ENCODE peak calls at places on chromosomes 4 and X, in ten cellular contexts. One of them, this sample, is unnamed.

GRCh38 chrX:134431894-134432293 is 28.1 kb upstream of the HPRT1 start:
- DNase-seq in LNCaP clone FGC: no peak
- DNase-seq in fibroblast of the aortic adventitia: peak
- DNase-seq in mammary epithelial cell: peak
- DNase-seq in H1: no peak
- DNase-seq in foreskin fibroblast: peak
- DNase-seq in heart right ventricle: no peak
- DNase-seq in fibroblast of lung: peak
- DNase-seq in GM23338: no peak
- DNase-seq in fibroblast of pulmonary artery: peak
- DNase-seq in this sample: peak

GRCh38 chr4:112213850-112214249 is 17.7 kb upstream of the AP1AR start:
- DNase-seq in fibroblast of lung: peak
- DNase-seq in GM23338: no peak
- DNase-seq in mammary epithelial cell: peak
- DNase-seq in heart right ventricle: no peak
- DNase-seq in fibroblast of the aortic adventitia: peak
- DNase-seq in LNCaP clone FGC: no peak
- DNase-seq in foreskin fibroblast: peak
- DNase-seq in H1: no peak
- DNase-seq in fibroblast of pulmonary artery: peak
- DNase-seq in this sample: peak

GRCh38 chr4:17511041-17511949 is 595 bp downstream of the QDPR start:
- DNase-seq in LNCaP clone FGC: no peak
- DNase-seq in fibroblast of lung: peak
- DNase-seq in fibroblast of the aortic adventitia: peak
- DNase-seq in foreskin fibroblast: peak
- DNase-seq in GM23338: peak
- DNase-seq in H1: peak
- DNase-seq in mammary epithelial cell: peak
- DNase-seq in fibroblast of pulmonary artery: peak
- DNase-seq in heart right ventricle: peak
- DNase-seq in this sample: peak

GRCh38 chr4:23962462-23962861 is 72.6 kb upstream of the PPARGC1A start:
- DNase-seq in GM23338: no peak
- DNase-seq in heart right ventricle: no peak
- DNase-seq in fibroblast of lung: no peak
- DNase-seq in LNCaP clone FGC: peak
- DNase-seq in foreskin fibroblast: no peak
- DNase-seq in fibroblast of pulmonary artery: no peak
- DNase-seq in mammary epithelial cell: no peak
- DNase-seq in H1: no peak
- DNase-seq in fibroblast of the aortic adventitia: no peak
- DNase-seq in this sample: no peak

GRCh38 chrX:70009970-70010369 is 39.8 kb downstream of the AWAT2 start:
- DNase-seq in foreskin fibroblast: no peak
- DNase-seq in fibroblast of pulmonary artery: no peak
- DNase-seq in H1: no peak
- DNase-seq in heart right ventricle: no peak
- DNase-seq in fibroblast of lung: no peak
- DNase-seq in mammary epithelial cell: no peak
- DNase-seq in GM23338: no peak
- DNase-seq in LNCaP clone FGC: no peak
- DNase-seq in fibroblast of the aortic adventitia: no peak
- DNase-seq in this sample: no peak

GRCh38 chr4:1958276-1959103 is 50.3 kb downstream of the NELFA start:
- DNase-seq in mammary epithelial cell: no peak
- DNase-seq in fibroblast of lung: peak
- DNase-seq in foreskin fibroblast: no peak
- DNase-seq in LNCaP clone FGC: no peak
- DNase-seq in fibroblast of the aortic adventitia: no peak
- DNase-seq in fibroblast of pulmonary artery: no peak
- DNase-seq in GM23338: no peak
- DNase-seq in heart right ventricle: no peak
- DNase-seq in H1: no peak
- DNase-seq in this sample: no peak

GRCh38 chrX:126723881-126724280 is 95.6 kb upstream of the PRR32 start:
- DNase-seq in GM23338: peak
- DNase-seq in fibroblast of pulmonary artery: no peak
- DNase-seq in fibroblast of the aortic adventitia: no peak
- DNase-seq in heart right ventricle: no peak
- DNase-seq in fibroblast of lung: no peak
- DNase-seq in H1: no peak
- DNase-seq in foreskin fibroblast: no peak
- DNase-seq in mammary epithelial cell: no peak
- DNase-seq in LNCaP clone FGC: no peak
- DNase-seq in this sample: no peak

GRCh38 chrX:110732274-110732673 is 63.3 kb downstream of the CHRDL1 start:
- DNase-seq in mammary epithelial cell: no peak
- DNase-seq in LNCaP clone FGC: no peak
- DNase-seq in foreskin fibroblast: peak
- DNase-seq in GM23338: peak
- DNase-seq in fibroblast of the aortic adventitia: no peak
- DNase-seq in fibroblast of lung: peak
- DNase-seq in fibroblast of pulmonary artery: no peak
- DNase-seq in H1: no peak
- DNase-seq in heart right ventricle: peak
- DNase-seq in this sample: no peak

GRCh38 chr4:37812713-37813112 is 13.8 kb upstream of the PGM2 start:
- DNase-seq in foreskin fibroblast: peak
- DNase-seq in heart right ventricle: no peak
- DNase-seq in LNCaP clone FGC: no peak
- DNase-seq in mammary epithelial cell: no peak
- DNase-seq in H1: no peak
- DNase-seq in fibroblast of the aortic adventitia: peak
- DNase-seq in fibroblast of pulmonary artery: peak
- DNase-seq in fibroblast of lung: peak
- DNase-seq in GM23338: no peak
- DNase-seq in this sample: peak

GRCh38 chr4:7075962-7076693 is 8.3 kb upstream of the GRPEL1 start:
- DNase-seq in LNCaP clone FGC: no peak
- DNase-seq in GM23338: no peak
- DNase-seq in fibroblast of pulmonary artery: no peak
- DNase-seq in fibroblast of lung: no peak
- DNase-seq in H1: no peak
- DNase-seq in foreskin fibroblast: no peak
- DNase-seq in fibroblast of the aortic adventitia: no peak
- DNase-seq in heart right ventricle: no peak
- DNase-seq in mammary epithelial cell: no peak
- DNase-seq in this sample: no peak

GRCh38 chr4:78599147-78599546 is 47.6 kb downstream of the ANXA3 start:
- DNase-seq in fibroblast of lung: no peak
- DNase-seq in LNCaP clone FGC: no peak
- DNase-seq in heart right ventricle: no peak
- DNase-seq in mammary epithelial cell: no peak
- DNase-seq in fibroblast of the aortic adventitia: no peak
- DNase-seq in H1: no peak
- DNase-seq in fibroblast of pulmonary artery: no peak
- DNase-seq in GM23338: no peak
- DNase-seq in foreskin fibroblast: no peak
- DNase-seq in this sample: no peak

GRCh38 chr4:158125325-158125724 is 47.5 kb downstream of the GASK1B start:
- DNase-seq in mammary epithelial cell: no peak
- DNase-seq in H1: no peak
- DNase-seq in GM23338: peak
- DNase-seq in heart right ventricle: no peak
- DNase-seq in fibroblast of the aortic adventitia: no peak
- DNase-seq in fibroblast of lung: no peak
- DNase-seq in LNCaP clone FGC: no peak
- DNase-seq in fibroblast of pulmonary artery: no peak
- DNase-seq in foreskin fibroblast: no peak
- DNase-seq in this sample: no peak

GRCh38 chr4:32117696-32118095 is 1397.5 kb downstream of the PCDH7 start:
- DNase-seq in fibroblast of lung: no peak
- DNase-seq in mammary epithelial cell: no peak
- DNase-seq in fibroblast of the aortic adventitia: no peak
- DNase-seq in foreskin fibroblast: no peak
- DNase-seq in GM23338: peak
- DNase-seq in heart right ventricle: no peak
- DNase-seq in fibroblast of pulmonary artery: no peak
- DNase-seq in H1: no peak
- DNase-seq in LNCaP clone FGC: no peak
- DNase-seq in this sample: no peak
- TF ChIP-seq CTCF in fibroblast of lung: no peak
- TF ChIP-seq CTCF in mammary epithelial cell: peak
- TF ChIP-seq CTCF in fibroblast of the aortic adventitia: no peak
- TF ChIP-seq CTCF in foreskin fibroblast: no peak
- TF ChIP-seq CTCF in GM23338: no peak
- TF ChIP-seq CTCF in heart right ventricle: no peak
- TF ChIP-seq CTCF in fibroblast of pulmonary artery: no peak
- TF ChIP-seq CTCF in H1: peak
- TF ChIP-seq CTCF in LNCaP clone FGC: peak
- TF ChIP-seq CTCF in this sample: no peak

DNA sequence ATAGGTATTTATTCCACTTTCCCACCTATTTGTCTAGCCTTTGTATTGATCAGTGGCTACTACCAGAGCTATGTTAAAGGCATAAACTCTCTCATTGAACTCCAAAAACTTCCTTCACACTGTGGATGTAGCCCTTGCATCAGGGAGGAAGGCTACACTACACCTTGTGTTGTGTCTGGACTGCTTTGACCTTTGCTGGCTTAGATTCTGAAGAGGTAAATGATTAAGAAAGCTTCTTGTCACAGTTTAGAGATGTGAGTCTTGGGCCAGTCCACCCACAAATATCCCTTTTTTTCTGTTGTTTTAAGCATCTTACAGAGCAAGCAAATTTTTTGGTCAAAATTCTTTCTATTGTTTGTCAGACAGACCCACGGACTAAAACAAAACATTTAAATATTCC is 1.9 kb downstream of the ENPEP start:
- DNase-seq in heart right ventricle: no peak
- DNase-seq in foreskin fibroblast: no peak
- DNase-seq in mammary epithelial cell: no peak
- DNase-seq in fibroblast of pulmonary artery: no peak
- DNase-seq in fibroblast of the aortic adventitia: no peak
- DNase-seq in LNCaP clone FGC: no peak
- DNase-seq in H1: no peak
- DNase-seq in fibroblast of lung: no peak
- DNase-seq in GM23338: no peak
- DNase-seq in this sample: no peak
- H3K4me3 ChIP-seq in heart right ventricle: peak
- H3K4me3 ChIP-seq in foreskin fibroblast: peak
- H3K4me3 ChIP-seq in mammary epithelial cell: no peak
- H3K4me3 ChIP-seq in fibroblast of pulmonary artery: no peak
- H3K4me3 ChIP-seq in fibroblast of the aortic adventitia: no peak
- H3K4me3 ChIP-seq in LNCaP clone FGC: no peak
- H3K4me3 ChIP-seq in H1: no peak
- H3K4me3 ChIP-seq in fibroblast of lung: no peak
- H3K4me3 ChIP-seq in GM23338: no peak
- H3K4me3 ChIP-seq in this sample: no peak

DNA sequence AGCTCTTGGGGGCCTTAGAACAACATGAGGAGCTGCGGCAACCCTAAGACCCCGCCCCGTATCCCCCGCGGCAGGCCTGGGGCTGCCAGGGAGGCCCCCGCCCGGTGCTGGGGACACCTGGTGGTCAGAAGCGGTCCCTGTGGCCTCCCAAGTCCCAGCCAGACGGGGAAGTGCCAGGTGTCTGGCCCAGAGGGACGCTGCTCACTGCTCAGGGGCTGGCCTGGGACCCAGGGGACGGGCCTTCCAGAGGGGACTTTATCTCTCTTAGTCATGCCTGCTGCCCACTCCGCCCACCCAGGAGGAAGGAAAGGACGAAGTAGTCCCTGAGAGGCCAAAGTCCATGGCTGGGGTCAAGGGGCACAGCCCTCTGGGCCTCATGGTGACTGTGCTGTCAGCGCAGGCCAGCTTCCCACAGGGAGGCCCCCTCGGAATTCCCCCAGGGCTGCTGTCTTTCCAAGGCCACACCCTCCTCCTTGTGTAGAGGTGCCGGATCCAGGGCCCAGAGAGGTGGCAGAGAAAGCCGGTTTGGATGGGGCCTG is 31.0 kb upstream of the HTRA3 start:
- DNase-seq in fibroblast of the aortic adventitia: no peak
- DNase-seq in foreskin fibroblast: no peak
- DNase-seq in heart right ventricle: peak
- DNase-seq in mammary epithelial cell: no peak
- DNase-seq in H1: peak
- DNase-seq in GM23338: peak
- DNase-seq in fibroblast of pulmonary artery: no peak
- DNase-seq in LNCaP clone FGC: no peak
- DNase-seq in fibroblast of lung: no peak
- DNase-seq in this sample: no peak
- TF ChIP-seq CTCF in fibroblast of the aortic adventitia: peak
- TF ChIP-seq CTCF in foreskin fibroblast: peak
- TF ChIP-seq CTCF in heart right ventricle: peak
- TF ChIP-seq CTCF in mammary epithelial cell: no peak
- TF ChIP-seq CTCF in H1: peak
- TF ChIP-seq CTCF in GM23338: peak
- TF ChIP-seq CTCF in fibroblast of pulmonary artery: peak
- TF ChIP-seq CTCF in LNCaP clone FGC: peak
- TF ChIP-seq CTCF in fibroblast of lung: peak
- TF ChIP-seq CTCF in this sample: no peak

GRCh38 chr4:40546506-40546905 is 83.2 kb downstream of the RBM47 start:
- DNase-seq in LNCaP clone FGC: peak
- DNase-seq in fibroblast of pulmonary artery: no peak
- DNase-seq in mammary epithelial cell: no peak
- DNase-seq in GM23338: no peak
- DNase-seq in H1: no peak
- DNase-seq in fibroblast of the aortic adventitia: no peak
- DNase-seq in fibroblast of lung: no peak
- DNase-seq in heart right ventricle: no peak
- DNase-seq in foreskin fibroblast: no peak
- DNase-seq in this sample: no peak
- H3K4me3 ChIP-seq in LNCaP clone FGC: no peak
- H3K4me3 ChIP-seq in fibroblast of pulmonary artery: no peak
- H3K4me3 ChIP-seq in mammary epithelial cell: no peak
- H3K4me3 ChIP-seq in GM23338: no peak
- H3K4me3 ChIP-seq in H1: no peak
- H3K4me3 ChIP-seq in fibroblast of the aortic adventitia: no peak
- H3K4me3 ChIP-seq in fibroblast of lung: no peak
- H3K4me3 ChIP-seq in heart right ventricle: no peak
- H3K4me3 ChIP-seq in foreskin fibroblast: no peak
- H3K4me3 ChIP-seq in this sample: no peak

GRCh38 chrX:115679460-115679859 is 118.5 kb downstream of the PLS3 start:
- DNase-seq in LNCaP clone FGC: no peak
- DNase-seq in fibroblast of pulmonary artery: peak
- DNase-seq in H1: no peak
- DNase-seq in fibroblast of the aortic adventitia: peak
- DNase-seq in foreskin fibroblast: peak
- DNase-seq in fibroblast of lung: peak
- DNase-seq in mammary epithelial cell: peak
- DNase-seq in heart right ventricle: no peak
- DNase-seq in GM23338: peak
- DNase-seq in this sample: peak
- TF ChIP-seq CTCF in LNCaP clone FGC: peak
- TF ChIP-seq CTCF in fibroblast of pulmonary artery: peak
- TF ChIP-seq CTCF in H1: peak
- TF ChIP-seq CTCF in fibroblast of the aortic adventitia: peak
- TF ChIP-seq CTCF in foreskin fibroblast: peak
- TF ChIP-seq CTCF in fibroblast of lung: peak
- TF ChIP-seq CTCF in mammary epithelial cell: peak
- TF ChIP-seq CTCF in heart right ventricle: peak
- TF ChIP-seq CTCF in GM23338: peak
- TF ChIP-seq CTCF in this sample: peak

This sample was measured in fibroblast of mammary gland.